ENCODE peak calls at places on chromosomes 5 and 9, in nine cellular contexts. A is nephron progenitor cell, S is upper lobe of right lung, D is choroid plexus epithelial cell, R is left cardiac atrium, I is AG04450, X is hypothalamus, U is A172, O is T-cell. W is an unnamed sample.

GRCh38 chr5:1931590-1932138 is 48.9 kb upstream of the IRX4 start:
- DNase-seq in A (peak; percentile 67), S (peak; percentile 64), D (no peak), R (peak; percentile 39), I (no peak), X (no peak), U (no peak), O (no peak), W (no peak)

GRCh38 chr5:41270423-41271251 is 57.3 kb upstream of the C6 start:
- DNase-seq in A (peak; percentile 35), S (no peak), D (peak; percentile 87), R (peak; percentile 39), I (peak; percentile 53), X (no peak), U (peak; percentile 75), O (no peak), W (no peak)

GRCh38 chr5:96235008-96235910 is 197.8 kb downstream of the PCSK1 start:
- DNase-seq in A (no peak), S (no peak), D (peak; percentile 44), R (no peak), I (no peak), X (no peak), U (no peak), O (no peak), W (no peak)

GRCh38 chr5:67156976-67157583 is 39.5 kb downstream of the CD180 start:
- DNase-seq in A (peak; percentile 40), S (no peak), D (peak; percentile 63), R (no peak), I (no peak), X (no peak), U (peak; percentile 66), O (peak; percentile 49), W (peak; percentile 44)

GRCh38 chr5:178114325-178115135 is 1.2 kb downstream of the N4BP3 start:
- DNase-seq in A (peak; percentile 34), S (no peak), D (no peak), R (no peak), I (no peak), X (no peak), U (no peak), O (peak; percentile 61), W (peak; percentile 53)

GRCh38 chr9:113957778-113958430 is 81.8 kb downstream of the ZNF618 start:
- DNase-seq in A (no peak), S (no peak), D (peak; percentile 81), R (no peak), I (peak; percentile 60), X (no peak), U (peak; percentile 84), O (no peak), W (no peak)

GRCh38 chr5:91499943-91500531 is 116.9 kb upstream of the ARRDC3 start:
- DNase-seq in A (peak; percentile 14), S (no peak), D (peak; percentile 80), R (no peak), I (peak; percentile 20), X (no peak), U (peak; percentile 54), O (no peak), W (peak; percentile 56)

GRCh38 chr5:43895876-43896275 is 292.9 kb downstream of the NNT start:
- DNase-seq in A (no peak), S (no peak), D (no peak), R (no peak), I (no peak), X (no peak), U (no peak), O (no peak), W (no peak)

GRCh38 chr5:5572010-5572982 is 149.8 kb downstream of the ICE1 start:
- DNase-seq in A (peak; percentile 63), S (no peak), D (no peak), R (peak; percentile 45), I (no peak), X (no peak), U (peak; percentile 7), O (no peak), W (no peak)

GRCh38 chr9:131965101-131965500 is 114.6 kb downstream of the MED27 start:
- DNase-seq in A (no peak), S (no peak), D (no peak), R (no peak), I (no peak), X (no peak), U (no peak), O (no peak), W (no peak)

GRCh38 chr5:18778226-18778625 is 1144.0 kb downstream of the TAF11L14 start:
- DNase-seq in A (no peak), S (no peak), D (no peak), R (no peak), I (no peak), X (no peak), U (no peak), O (no peak), W (no peak)

GRCh38 chr5:181133610-181134231 is 2.8 kb upstream of the OR2V1 start:
- DNase-seq in A (no peak), S (no peak), D (peak; percentile 68), R (peak; percentile 76), I (peak; percentile 26), X (no peak), U (peak; percentile 60), O (no peak), W (no peak)

GRCh38 chr9:127767405-127767804 is 11.1 kb downstream of the SH2D3C start:
- DNase-seq in A (no peak), S (no peak), D (no peak), R (no peak), I (no peak), X (no peak), U (no peak), O (no peak), W (no peak)

GRCh38 chr5:43305948-43306563 is 7.2 kb downstream of the HMGCS1 start:
- DNase-seq in A (no peak), S (no peak), D (peak; percentile 88), R (no peak), I (peak; percentile 32), X (no peak), U (peak; percentile 70), O (peak; percentile 11), W (peak; percentile 53)

GRCh38 chr5:93305984-93306383 is 275.0 kb downstream of the NR2F1-AS1 start:
- DNase-seq in A (peak; percentile 3), S (no peak), D (peak; percentile 34), R (peak; percentile 19), I (no peak), X (no peak), U (no peak), O (no peak), W (no peak)

GRCh38 chr9:137463931-137464290 is 4.8 kb upstream of the NSMF start:
- DNase-seq in A (no peak), S (peak; percentile 60), D (no peak), R (peak; percentile 19), I (no peak), X (no peak), U (no peak), O (no peak), W (no peak)

GRCh38 chr9:128917151-128917849 is 3.5 kb upstream of the PHYHD1 start:
- DNase-seq in A (no peak), S (peak; percentile 89), D (peak; percentile 87), R (peak; percentile 88), I (no peak), X (peak; percentile 51), U (no peak), O (no peak), W (no peak)

GRCh38 chr9:22142681-22143080 is 133.6 kb upstream of the CDKN2B start:
- DNase-seq in A (no peak), S (no peak), D (peak; percentile 84), R (no peak), I (no peak), X (no peak), U (no peak), O (no peak), W (no peak)

GRCh38 chr5:153276151-153276550 is 214.3 kb upstream of the GRIA1 start:
- DNase-seq in A (peak; percentile 86), S (no peak), D (peak; percentile 26), R (peak; percentile 25), I (no peak), X (no peak), U (peak; percentile 34), O (no peak), W (no peak)

GRCh38 chr9:129333961-129334743 is 156.1 kb upstream of the IER5L start:
- DNase-seq in A (peak; percentile 80), S (peak; percentile 97), D (peak; percentile 99), R (peak; percentile 94), I (peak; percentile 87), X (peak; percentile 47), U (peak; percentile 99), O (no peak), W (peak; percentile 29)

GRCh38 chr5:145324767-145325479 is 510.2 kb downstream of the PRELID2 start:
- DNase-seq in A (no peak), S (no peak), D (peak; percentile 53), R (no peak), I (no peak), X (no peak), U (no peak), O (no peak), W (no peak)

GRCh38 chr5:139637438-139638089 is 10.6 kb upstream of the CXXC5 start:
- DNase-seq in A (peak; percentile 84), S (peak; percentile 92), D (peak; percentile 80), R (peak; percentile 89), I (no peak), X (peak; percentile 74), U (peak; percentile 66), O (peak; percentile 43), W (peak; percentile 48)

GRCh38 chr5:36459191-36460135 is 146.9 kb upstream of the SLC1A3 start:
- DNase-seq in A (no peak), S (no peak), D (no peak), R (no peak), I (no peak), X (no peak), U (no peak), O (no peak), W (no peak)

GRCh38 chr5:83255268-83255667 is 177.9 kb downstream of the XRCC4 start:
- DNase-seq in A (no peak), S (no peak), D (peak; percentile 21), R (no peak), I (no peak), X (no peak), U (peak; percentile 30), O (no peak), W (no peak)

GRCh38 chr9:93084471-93084881 is 11.5 kb upstream of the CARD19 start:
- DNase-seq in A (no peak), S (peak; percentile 57), D (no peak), R (no peak), I (no peak), X (no peak), U (no peak), O (no peak), W (no peak)

GRCh38 chr5:166123698-166124097 is 2167.7 kb upstream of the WWC1 start:
- DNase-seq in A (no peak), S (no peak), D (no peak), R (no peak), I (no peak), X (no peak), U (no peak), O (no peak), W (no peak)

GRCh38 chr5:1594336-1595106 is 70.8 kb upstream of the LPCAT1 start:
- DNase-seq in A (peak; percentile 94), S (peak; percentile 95), D (no peak), R (peak; percentile 77), I (no peak), X (peak; percentile 49), U (no peak), O (peak; percentile 57), W (peak; percentile 85)

GRCh38 chr5:136082390-136083193 is 50.1 kb upstream of the SMAD5 start:
- DNase-seq in A (peak; percentile 88), S (peak; percentile 81), D (peak; percentile 87), R (peak; percentile 89), I (peak; percentile 59), X (no peak), U (peak; percentile 69), O (peak; percentile 32), W (peak; percentile 14)

GRCh38 chr9:122095010-122095767 is 2.1 kb upstream of the TTLL11 start:
- DNase-seq in A (peak; percentile 58), S (no peak), D (peak; percentile 84), R (peak; percentile 48), I (no peak), X (no peak), U (peak; percentile 60), O (peak; percentile 41), W (peak; percentile 54)

GRCh38 chr9:120592210-120592609 is 12.2 kb upstream of the CDK5RAP2 start:
- DNase-seq in A (no peak), S (no peak), D (no peak), R (no peak), I (no peak), X (no peak), U (no peak), O (no peak), W (no peak)

GRCh38 chr9:88852794-88853193 is 138.5 kb upstream of the S1PR3 start:
- DNase-seq in A (no peak), S (no peak), D (peak; percentile 96), R (no peak), I (peak; percentile 71), X (no peak), U (peak; percentile 90), O (no peak), W (no peak)

W was measured in naive thymus-derived CD8-positive, alpha-beta T cell.